ENCODE peak calls at places on chromosome 1, in five cellular contexts. N, X, M, S and I are unnamed samples.

GRCh38 chr1:210663730-210664573 is 335.2 kb downstream of the HHAT start:
- DNase-seq in X (no peak), S (no peak), N (peak; percentile 66), M (no peak), I (no peak)

GRCh38 chr1:43019226-43019625 is 60.6 kb upstream of the SLC2A1 start:
- DNase-seq in S (no peak), N (no peak), X (no peak), M (no peak), I (no peak)

GRCh38 chr1:40053138-40053887 is 12.8 kb downstream of the CAP1 start:
- DNase-seq in S (no peak), M (no peak), X (no peak), N (no peak), I (no peak)

GRCh38 chr1:163410073-163410522 is 88.3 kb downstream of the NUF2 start:
- DNase-seq in N (peak; percentile 79), M (peak; percentile 66), S (peak; percentile 65), X (peak; percentile 39), I (peak; percentile 62)

GRCh38 chr1:64186138-64186897 is 17.1 kb upstream of the UBE2U start:
- DNase-seq in M (no peak), S (no peak), N (no peak), X (no peak), I (no peak)

GRCh38 chr1:243496173-243496553 is 240.3 kb downstream of the SDCCAG8 start:
- DNase-seq in X (no peak), M (no peak), S (no peak), N (no peak), I (no peak)

GRCh38 chr1:158445371-158445770 is 16.3 kb upstream of the OR10K1 start:
- DNase-seq in S (no peak), X (no peak), M (no peak), N (no peak), I (no peak)

GRCh38 chr1:245220381-245220985 is 65.7 kb downstream of the KIF26B start:
- DNase-seq in N (no peak), M (no peak), S (no peak), X (no peak), I (no peak)

GRCh38 chr1:228062085-228062791 is 20.3 kb upstream of the ARF1 start:
- DNase-seq in X (no peak), S (no peak), M (no peak), N (no peak), I (no peak)

GRCh38 chr1:119924948-119925898 is 28.9 kb upstream of the ADAM30 start:
- DNase-seq in X (no peak), M (no peak), S (no peak), N (no peak), I (no peak)